ENCODE peak calls at places on chromosomes 7 and 10, in five cellular contexts. M, F, Q, E and W are unnamed samples.
A peak's percentile ranks its signal among the peaks of the same experiment; 100 is the strongest.

GRCh38 chr10:8043569-8044306 is 10.8 kb upstream of the GATA3 start:
- DNase-seq in M (no peak), F (no peak), Q (no peak), E (no peak), W (no peak)

GRCh38 chr10:3907514-3907913 is 122.5 kb upstream of the KLF6 start:
- DNase-seq in M (no peak), F (no peak), Q (peak; percentile 90), E (no peak), W (no peak)

GRCh38 chr7:135845415-135846075 is 96.9 kb upstream of the FAM180A start:
- DNase-seq in M (no peak), F (no peak), Q (no peak), E (no peak), W (no peak)

GRCh38 chr7:29442146-29442545 is 121.5 kb upstream of the PRR15 start:
- DNase-seq in M (no peak), F (no peak), Q (no peak), E (no peak), W (no peak)

GRCh38 chr10:24396396-24396795 is 187.5 kb downstream of the KIAA1217 start:
- DNase-seq in M (no peak), F (no peak), Q (no peak), E (peak; percentile 11), W (no peak)

GRCh38 chr7:152759655-152760383 is at the start of gene ACTR3B:
- DNase-seq in M (peak; percentile 74), F (peak; percentile 91), Q (peak; percentile 55), E (peak; percentile 91), W (no peak)

GRCh38 chr7:91265693-91266066 is 1.4 kb downstream of the FZD1 start:
- DNase-seq in M (no peak), F (no peak), Q (no peak), E (peak; percentile 5), W (no peak)

GRCh38 chr7:138355254-138355653 is 104.8 kb upstream of the TRIM24 start:
- DNase-seq in M (no peak), F (no peak), Q (no peak), E (no peak), W (no peak)

GRCh38 chr10:87818505-87819273 is 663 bp upstream of the ATAD1 start:
- DNase-seq in M (no peak), F (no peak), Q (no peak), E (peak; percentile 64), W (no peak)

GRCh38 chr7:105887569-105888199 is 11.3 kb upstream of the ATXN7L1 start:
- DNase-seq in M (no peak), F (no peak), Q (no peak), E (no peak), W (no peak)

GRCh38 chr7:151114151-151115090 is 28.1 kb downstream of the AGAP3 start:
- DNase-seq in M (no peak), F (no peak), Q (no peak), E (no peak), W (no peak)

GRCh38 chr10:26790596-26790995 is 70.2 kb downstream of the ABI1 start:
- DNase-seq in M (no peak), F (no peak), Q (no peak), E (no peak), W (no peak)

GRCh38 chr7:117682681-117683385 is 190.4 kb downstream of the CTTNBP2 start:
- DNase-seq in M (no peak), F (no peak), Q (no peak), E (peak; percentile 86), W (no peak)

GRCh38 chr7:103987455-103987854 is 2.0 kb downstream of the RELN start:
- DNase-seq in M (no peak), F (no peak), Q (no peak), E (no peak), W (no peak)

GRCh38 chr7:52616552-52616951 is 418.9 kb upstream of the POM121L12 start:
- DNase-seq in M (no peak), F (no peak), Q (no peak), E (no peak), W (no peak)

GRCh38 chr10:10726101-10726500 is 291.6 kb upstream of the CELF2 start:
- DNase-seq in M (no peak), F (no peak), Q (no peak), E (no peak), W (no peak)

GRCh38 chr7:24373556-24373955 is 89.6 kb downstream of the NPY start:
- DNase-seq in M (no peak), F (no peak), Q (no peak), E (no peak), W (no peak)

GRCh38 chr10:87593702-87594101 is 66.0 kb upstream of the PAPSS2 start:
- DNase-seq in M (no peak), F (no peak), Q (no peak), E (no peak), W (no peak)

GRCh38 chr10:16988900-16989299 is 140.7 kb downstream of the CUBN start:
- DNase-seq in M (no peak), F (no peak), Q (no peak), E (no peak), W (no peak)

GRCh38 chr7:30845426-30846135 is 66.1 kb upstream of the AQP1 start:
- DNase-seq in M (no peak), F (no peak), Q (no peak), E (no peak), W (no peak)

GRCh38 chr7:108630002-108630401 is 60.3 kb downstream of the DNAJB9 start:
- DNase-seq in M (no peak), F (no peak), Q (peak; percentile 69), E (no peak), W (no peak)

GRCh38 chr7:17402628-17403278 is 104.3 kb downstream of the AHR start:
- DNase-seq in M (no peak), F (no peak), Q (no peak), E (no peak), W (no peak)

GRCh38 chr7:43868681-43869017 is 668 bp downstream of the MRPS24 start:
- DNase-seq in M (no peak), F (no peak), Q (no peak), E (no peak), W (no peak)

GRCh38 chr7:43869898-43870240 is 552 bp upstream of the MRPS24 start:
- DNase-seq in M (peak; percentile 78), F (no peak), Q (peak; percentile 73), E (peak; percentile 38), W (peak; percentile 77)

GRCh38 chr7:43871064-43871463 is 1.7 kb upstream of the MRPS24 start:
- DNase-seq in M (no peak), F (no peak), Q (no peak), E (no peak), W (no peak)

GRCh38 chr7:43869018-43869897 is at the start of gene MRPS24:
- DNase-seq in M (peak; percentile 93), F (peak; percentile 96), Q (peak; percentile 87), E (peak; percentile 96), W (peak; percentile 64)

DNA sequence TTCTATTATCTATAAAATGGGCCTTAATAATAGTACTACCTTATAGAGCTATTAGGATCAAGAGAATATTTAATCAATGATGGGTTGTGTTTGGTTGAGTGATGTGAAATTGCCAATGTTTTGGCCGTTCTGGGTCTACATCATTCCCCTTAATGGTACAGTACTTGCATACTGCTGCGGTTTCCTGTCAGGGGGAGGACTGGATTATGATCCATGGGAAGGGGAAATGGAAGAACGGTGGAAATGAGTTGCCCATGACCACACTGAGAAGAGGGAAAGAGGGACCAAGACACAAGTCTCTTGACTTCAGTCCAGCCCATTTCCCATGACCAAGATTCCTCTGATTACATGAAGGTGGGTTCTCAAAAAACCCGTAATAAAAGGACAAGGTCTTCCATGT is 999 bp upstream of the MRPS24 start:
- DNase-seq in M (no peak), F (no peak), Q (no peak), E (no peak), W (no peak)
- H3K4me3 ChIP-seq in M (peak overlapping the region; percentile 92), F (peak overlapping the region; percentile 93), Q (no peak overlapping the region), E (no peak overlapping the region), W (no peak overlapping the region)

DNA sequence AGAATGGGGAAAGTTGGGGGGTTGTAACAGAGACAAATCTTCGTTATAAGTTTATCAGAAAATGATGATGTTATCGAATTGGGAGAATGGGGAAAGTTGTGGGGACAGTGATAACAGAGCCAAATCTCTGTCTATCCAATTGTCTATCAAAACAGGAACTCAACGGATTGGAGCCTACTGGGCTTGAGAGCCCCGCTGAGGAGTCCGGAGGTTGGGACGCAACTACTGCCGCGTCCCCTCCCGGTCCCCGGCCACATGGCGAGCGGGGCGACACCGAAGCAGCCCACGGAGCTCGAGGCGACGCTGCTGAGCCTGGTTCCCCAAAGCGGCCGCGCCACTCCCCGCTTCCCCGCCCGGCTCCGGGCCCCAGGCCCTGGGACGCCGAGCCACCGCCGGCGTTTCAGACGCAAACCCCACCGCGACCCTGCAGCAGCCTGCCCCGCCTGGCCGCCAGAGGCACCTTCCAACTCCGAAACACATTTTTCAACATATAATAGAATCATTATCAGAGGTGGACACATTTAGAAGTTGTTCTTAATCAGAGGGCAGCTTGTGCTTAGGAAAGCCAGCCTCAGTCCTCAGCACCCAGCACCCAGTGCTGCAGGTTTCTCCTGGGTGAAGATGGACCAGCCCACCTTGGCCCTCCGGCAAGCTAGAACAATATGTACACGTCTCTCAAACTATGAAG is 13.8 kb upstream of the RALA start:
- DNase-seq in M (no peak), F (no peak), Q (no peak), E (no peak), W (no peak)
- TF ChIP-seq CTCF in M (no peak), F (no peak), Q (peak; percentile 43), E (no peak), W (no peak)

GRCh38 chr7:102429141-102429904 is 4.1 kb upstream of the ORAI2 start:
- DNase-seq in M (no peak), F (no peak), Q (no peak), E (no peak), W (no peak)

GRCh38 chr7:102424129-102424551 is 9.2 kb upstream of the ORAI2 start:
- DNase-seq in M (no peak), F (no peak), Q (no peak), E (no peak), W (no peak)

GRCh38 chr7:102424787-102425218 is 8.6 kb upstream of the ORAI2 start:
- DNase-seq in M (no peak), F (no peak), Q (no peak), E (no peak), W (no peak)

GRCh38 chr7:102425639-102426267 is 7.6 kb upstream of the ORAI2 start:
- DNase-seq in M (peak; percentile 84), F (no peak), Q (no peak), E (no peak), W (no peak)

DNA sequence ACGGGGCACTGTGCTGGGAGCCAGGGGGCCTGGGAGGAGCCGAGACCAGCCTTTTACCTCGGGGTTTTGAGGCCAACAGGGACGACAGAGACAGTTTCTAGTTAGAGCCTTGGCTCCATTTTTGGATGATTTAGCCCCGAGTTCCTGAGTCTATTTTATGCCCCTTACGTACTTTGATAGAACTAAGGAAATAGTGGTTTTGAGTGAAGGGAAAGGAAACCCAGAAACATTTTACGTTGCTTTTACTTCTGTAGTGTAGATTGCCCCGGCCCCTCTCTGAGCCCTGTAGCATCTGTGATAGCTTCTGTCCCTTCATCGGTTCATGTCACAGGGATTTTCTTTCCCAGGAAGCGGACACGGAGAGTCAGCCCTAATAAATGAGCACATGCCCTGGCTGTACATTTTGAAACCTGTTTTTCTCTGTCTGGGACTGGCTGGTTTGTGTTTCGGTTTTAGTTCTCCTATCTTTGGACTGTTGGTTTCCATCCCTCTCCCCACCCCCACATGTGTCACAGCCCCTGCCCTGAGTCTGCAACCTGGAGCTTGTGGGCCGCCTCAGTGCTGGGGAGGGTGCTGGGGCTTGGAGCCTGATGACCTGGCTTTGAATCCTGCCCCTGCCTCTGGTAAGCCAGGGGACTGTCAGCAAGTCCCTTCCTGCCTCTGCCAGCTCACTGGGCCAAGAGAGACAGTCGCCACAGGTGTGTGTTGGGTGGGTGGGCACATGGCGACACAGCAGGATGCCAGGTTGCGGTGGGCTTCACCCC is 6.9 kb upstream of the ORAI2 start:
- DNase-seq in M (peak; percentile 60), F (no peak), Q (no peak), E (no peak), W (no peak)
- H3K4me3 ChIP-seq in M (no peak overlapping the region), F (no peak overlapping the region), Q (no peak overlapping the region), E (no peak overlapping the region), W (no peak overlapping the region)

GRCh38 chr10:83273035-83273434 is 866.3 kb upstream of the GHITM start:
- DNase-seq in M (no peak), F (no peak), Q (no peak), E (no peak), W (no peak)
- TF ChIP-seq CTCF in M (no peak), F (no peak), Q (peak; percentile 20), E (no peak), W (no peak)